ENCODE peak calls at places on chromosomes 4 and X, in nine cellular contexts. O is sigmoid colon; X is T-cell; Z is foreskin fibroblast; J is right cardiac atrium; P is activated CD8-positive, alpha-beta memory T cell treated with anti-CD3 and anti-CD28 coated beads, Interleukin-2, amount 50 U/mL, for 48 hours; V is colonic mucosa; G is stimulated activated naive B cell treated with anti-CD40 and anti-IgM and Interleukin-4, amounts not matched to agents 10 μg/mL and 1 μg/mL and 100 μg/mL, for 72 hours; F is neural crest cell. S is an unnamed sample.

GRCh38 chr4:26088433-26088928 is 174.5 kb downstream of the SMIM20 start:
- DNase-seq in J (no peak), F (no peak), G (peak), V (no peak), Z (peak), X (no peak), O (no peak), P (no peak), S (no peak)

GRCh38 chrX:39905475-39905889 is 192.3 kb downstream of the BCOR start:
- DNase-seq in O (peak), P (no peak), G (no peak), F (no peak), X (no peak), J (no peak), V (peak), Z (peak), S (no peak)

GRCh38 chr4:37922323-37922722 is 31.4 kb downstream of the TBC1D1 start:
- DNase-seq in X (no peak), J (no peak), V (no peak), G (no peak), F (no peak), O (no peak), P (no peak), Z (peak), S (no peak)

GRCh38 chrX:63128509-63128908 is 222.6 kb downstream of the SPIN4 start:
- DNase-seq in J (peak), P (peak), O (no peak), V (no peak), F (no peak), X (no peak), Z (peak), G (peak), S (no peak)

GRCh38 chrX:153578200-153578835 is 20.6 kb downstream of the CCNQ start:
- DNase-seq in V (no peak), J (no peak), O (no peak), Z (no peak), F (no peak), G (no peak), X (no peak), P (no peak), S (no peak)

GRCh38 chr4:3484057-3484973 is 21.2 kb downstream of the DOK7 start:
- DNase-seq in G (peak), X (no peak), Z (no peak), O (no peak), F (no peak), P (no peak), V (peak), J (peak), S (no peak)

GRCh38 chrX:11329016-11329415 is 35.8 kb downstream of the AMELX start:
- DNase-seq in Z (peak), V (no peak), X (no peak), O (no peak), F (no peak), P (no peak), J (no peak), G (no peak), S (no peak)

GRCh38 chr4:98482847-98483806 is 175.3 kb downstream of the TSPAN5 start:
- DNase-seq in F (no peak), V (no peak), Z (peak), G (peak), J (no peak), X (no peak), O (no peak), P (peak), S (peak)

GRCh38 chr4:150381671-150382427 is 200.1 kb upstream of the MAB21L2 start:
- DNase-seq in Z (peak), P (no peak), J (no peak), G (no peak), X (no peak), O (no peak), F (no peak), V (no peak), S (no peak)

GRCh38 chrX:10512258-10512657 is 108.1 kb downstream of the MID1 start:
- DNase-seq in Z (peak), O (no peak), X (no peak), P (no peak), G (no peak), F (no peak), J (no peak), V (no peak), S (no peak)

GRCh38 chr4:1870328-1870577 is 940 bp upstream of the NSD2 start:
- DNase-seq in J (peak), Z (peak), F (peak), V (peak), O (peak), G (peak), X (peak), P (peak), S (peak)

GRCh38 chr4:66633472-66633871 is 911.8 kb downstream of the CENPC start:
- DNase-seq in G (no peak), F (no peak), O (no peak), P (no peak), J (no peak), Z (no peak), V (no peak), X (no peak), S (no peak)

GRCh38 chrX:18890724-18891560 is 93.0 kb downstream of the PHKA2 start:
- DNase-seq in V (no peak), X (no peak), O (no peak), G (no peak), F (no peak), P (no peak), Z (no peak), J (no peak), S (no peak)

GRCh38 chr4:94444771-94445170 is 7.0 kb upstream of the PDLIM5 start:
- DNase-seq in J (no peak), G (no peak), O (no peak), F (no peak), X (no peak), Z (peak), P (no peak), V (no peak), S (no peak)

GRCh38 chrX:69154051-69154450 is 11.2 kb downstream of the PJA1 start:
- DNase-seq in Z (no peak), V (peak), X (no peak), F (no peak), G (no peak), O (no peak), P (no peak), J (no peak), S (no peak)

GRCh38 chr4:125316781-125317525 is 2.2 kb downstream of the FAT4 start:
- DNase-seq in V (peak), P (no peak), X (no peak), G (no peak), Z (peak), J (peak), F (peak), O (peak), S (no peak)

GRCh38 chr4:53913771-53914170 is 150.6 kb downstream of the CHIC2 start:
- DNase-seq in J (no peak), Z (no peak), V (no peak), G (no peak), O (no peak), F (no peak), X (no peak), P (no peak), S (no peak)

GRCh38 chr4:4869731-4870483 is 10.4 kb downstream of the MSX1 start:
- DNase-seq in P (no peak), Z (peak), O (no peak), G (no peak), V (no peak), F (no peak), J (no peak), X (no peak), S (no peak)

GRCh38 chr4:55545681-55546632 is 752 bp downstream of the CLOCK start:
- DNase-seq in F (peak), Z (peak), G (peak), J (peak), O (peak), V (peak), X (peak), P (peak), S (peak)

GRCh38 chr4:40190880-40191815 is 5.7 kb upstream of the RHOH start:
- DNase-seq in Z (no peak), G (no peak), O (no peak), J (no peak), P (no peak), V (peak), F (no peak), X (no peak), S (no peak)

GRCh38 chrX:124502144-124502543 is 155.8 kb downstream of the SH2D1A start:
- DNase-seq in F (no peak), O (no peak), G (no peak), J (no peak), Z (no peak), V (no peak), X (no peak), P (no peak), S (no peak)

GRCh38 chr4:77120888-77121508 is 36.0 kb upstream of the CCNG2 start:
- DNase-seq in Z (no peak), O (no peak), J (no peak), G (no peak), V (no peak), X (no peak), P (no peak), F (no peak), S (no peak)

GRCh38 chr4:154807042-154807630 is 26.1 kb downstream of the RBM46 start:
- DNase-seq in G (no peak), Z (peak), X (no peak), P (no peak), V (no peak), J (no peak), O (no peak), F (no peak), S (peak)

GRCh38 chrX:349702-350101 is 31.1 kb upstream of the GTPBP6 start:
- DNase-seq in O (no peak), Z (no peak), V (no peak), P (no peak), F (no peak), G (no peak), J (no peak), X (no peak), S (no peak)

GRCh38 chr4:48194986-48195773 is 61.1 kb upstream of the TXK start:
- DNase-seq in O (no peak), G (no peak), F (no peak), J (no peak), X (no peak), P (no peak), Z (peak), V (no peak), S (no peak)

GRCh38 chr4:139692300-139693012 is 26.8 kb downstream of the MGST2 start:
- DNase-seq in G (no peak), P (no peak), J (peak), Z (no peak), X (no peak), V (no peak), O (no peak), F (no peak), S (no peak)

GRCh38 chr4:108681321-108681809 is 31.0 kb downstream of the OSTC start:
- DNase-seq in V (no peak), X (no peak), Z (peak), O (no peak), P (no peak), F (no peak), G (no peak), J (no peak), S (no peak)

GRCh38 chrX:151176351-151176750 is at the start of gene GPR50:
- DNase-seq in O (no peak), V (no peak), Z (no peak), P (no peak), J (no peak), F (peak), X (no peak), G (no peak), S (no peak)

GRCh38 chr4:186946140-186946539 is 222.5 kb upstream of the FAT1 start:
- DNase-seq in G (no peak), Z (no peak), V (peak), X (no peak), P (no peak), F (no peak), J (no peak), O (no peak), S (no peak)

GRCh38 chr4:48877827-48878535 is 28.6 kb downstream of the OCIAD2 start:
- DNase-seq in F (no peak), P (no peak), O (no peak), J (no peak), G (no peak), X (no peak), Z (no peak), V (no peak), S (no peak)

S was measured in GM12864.